ENCODE peak calls at places on chromosome 20, in five cellular contexts. C is neural progenitor cell, N is lung, V is thyroid gland, Q is substantia nigra. E is an unnamed sample.

GRCh38 chr20:56453347-56453746 is 15.1 kb upstream of the RTF2 start:
- DNase-seq in C (no peak), V (no peak), Q (no peak), N (no peak), E (no peak)

GRCh38 chr20:21706345-21707195 is 1.1 kb downstream of the PAX1 start:
- DNase-seq in V (no peak), N (no peak), Q (no peak), C (peak; percentile 58), E (no peak)

GRCh38 chr20:4026093-4026601 is 10.8 kb upstream of the RNF24 start:
- DNase-seq in V (peak; percentile 28), Q (no peak), N (no peak), C (peak; percentile 26), E (no peak)

GRCh38 chr20:44572551-44573500 is 9.6 kb upstream of the PKIG start:
- DNase-seq in Q (peak; percentile 81), C (no peak), N (no peak), V (peak; percentile 80), E (no peak)

GRCh38 chr20:31837896-31838397 is 7.5 kb downstream of the FOXS1 start:
- DNase-seq in Q (no peak), C (no peak), V (no peak), N (no peak), E (no peak)

GRCh38 chr20:32456869-32457421 is 98.8 kb downstream of the ASXL1 start:
- DNase-seq in C (peak; percentile 91), Q (peak; percentile 45), V (peak; percentile 61), N (no peak), E (no peak)

GRCh38 chr20:43936371-43936770 is 21.7 kb downstream of the TOX2 start:
- DNase-seq in N (no peak), V (no peak), C (no peak), Q (peak; percentile 14), E (no peak)

GRCh38 chr20:42441862-42442196 is 747.9 kb downstream of the PTPRT start:
- DNase-seq in C (no peak), Q (peak; percentile 34), V (no peak), N (no peak), E (no peak)

GRCh38 chr20:35560105-35560511 is 18.2 kb downstream of the ERGIC3 start:
- DNase-seq in Q (no peak), N (no peak), V (no peak), C (no peak), E (no peak)

GRCh38 chr20:59958123-59958522 is at the start of gene CDH26:
- DNase-seq in C (no peak), Q (no peak), V (no peak), N (no peak), E (peak; percentile 19)

GRCh38 chr20:62210496-62210855 is 9.6 kb downstream of the HRH3 start:
- DNase-seq in N (no peak), C (no peak), Q (no peak), V (no peak), E (peak; percentile 97)

GRCh38 chr20:37236462-37236861 is 25.2 kb downstream of the GHRH start:
- DNase-seq in Q (no peak), C (no peak), V (no peak), N (no peak), E (no peak)

GRCh38 chr20:50450961-50451752 is 59.0 kb upstream of the PTPN1 start:
- DNase-seq in V (no peak), Q (no peak), N (no peak), C (peak; percentile 54), E (no peak)

GRCh38 chr20:39264506-39265172 is 302.5 kb downstream of the DHX35 start:
- DNase-seq in N (peak; percentile 56), C (peak; percentile 80), Q (peak; percentile 17), V (peak; percentile 44), E (peak; percentile 45)

GRCh38 chr20:11796041-11796440 is 121.7 kb upstream of the BTBD3 start:
- DNase-seq in V (no peak), C (no peak), Q (no peak), N (no peak), E (no peak)

GRCh38 chr20:44748005-44748370 is 2.3 kb downstream of the KCNK15 start:
- DNase-seq in Q (peak; percentile 8), N (no peak), C (no peak), V (no peak), E (peak; percentile 52)

GRCh38 chr20:51772236-51772635 is 4.0 kb upstream of the ATP9A start:
- DNase-seq in N (no peak), V (no peak), Q (no peak), C (no peak), E (no peak)

GRCh38 chr20:58818585-58819285 is 32.0 kb downstream of the GNAS-AS1 start:
- DNase-seq in C (no peak), N (no peak), V (no peak), Q (no peak), E (no peak)

GRCh38 chr20:44496976-44497375 is 21.3 kb downstream of the TTPAL start:
- DNase-seq in C (peak; percentile 37), Q (no peak), V (no peak), N (no peak), E (no peak)

GRCh38 chr20:61957961-61958715 is 107.5 kb downstream of the TAF4 start:
- DNase-seq in C (no peak), Q (no peak), N (no peak), V (no peak), E (no peak)

GRCh38 chr20:2244993-2245392 is 50.8 kb upstream of the TGM3 start:
- DNase-seq in N (no peak), V (no peak), C (peak; percentile 41), Q (no peak), E (peak; percentile 17)

GRCh38 chr20:40489886-40490285 is 199.2 kb downstream of the MAFB start:
- DNase-seq in V (no peak), N (no peak), C (no peak), Q (no peak), E (no peak)

GRCh38 chr20:8116067-8116811 is 15.8 kb upstream of the PLCB1 start:
- DNase-seq in Q (no peak), N (no peak), C (no peak), V (no peak), E (no peak)

GRCh38 chr20:56360133-56360898 is 1.5 kb downstream of the FAM210B start:
- DNase-seq in C (no peak), N (no peak), V (no peak), Q (no peak), E (peak; percentile 65)

GRCh38 chr20:50717974-50718761 is 13.2 kb upstream of the PARD6B start:
- DNase-seq in Q (no peak), V (no peak), N (no peak), C (no peak), E (no peak)

GRCh38 chr20:1330075-1330830 is 1.3 kb upstream of the SDCBP2 start:
- DNase-seq in C (no peak), N (peak; percentile 32), Q (peak; percentile 31), V (peak; percentile 47), E (no peak)